ENCODE peak calls at places on chromosomes 12 and 14, in nine cellular contexts. U is coronary artery; R is CD4-positive, alpha-beta T cell; I is lung; Z is spleen; G is pancreas; E is lower leg skin; W is WTC11; C is mucosa of descending colon. K is an unnamed sample.

GRCh38 chr12:60451457-60451856 is 855.6 kb downstream of the SLC16A7 start:
- DNase-seq in U (no peak), R (no peak), I (no peak), Z (no peak), G (no peak), E (no peak), W (no peak), C (no peak), K (no peak)

GRCh38 chr14:99733221-99733550 is 49.1 kb downstream of the CYP46A1 start:
- DNase-seq in U (no peak), R (no peak), I (no peak), Z (no peak), G (no peak), E (no peak), W (no peak), C (no peak), K (no peak)

GRCh38 chr14:105090493-105091334 is 25.5 kb upstream of the GPR132 start:
- DNase-seq in U (peak; percentile 86), R (peak; percentile 74), I (peak; percentile 90), Z (peak; percentile 97), G (peak; percentile 80), E (peak; percentile 97), W (peak; percentile 95), C (peak; percentile 89), K (no peak)

GRCh38 chr14:103550451-103551337 is 11.8 kb downstream of the BAG5 start:
- DNase-seq in U (no peak), R (no peak), I (no peak), Z (peak; percentile 56), G (peak; percentile 12), E (peak; percentile 88), W (peak; percentile 11), C (no peak), K (no peak)

GRCh38 chr14:76085358-76085757 is 66.4 kb upstream of the GPATCH2L start:
- DNase-seq in U (no peak), R (no peak), I (no peak), Z (no peak), G (no peak), E (no peak), W (no peak), C (no peak), K (no peak)

GRCh38 chr14:33404054-33404453 is 465.4 kb downstream of the NPAS3 start:
- DNase-seq in U (no peak), R (no peak), I (no peak), Z (no peak), G (no peak), E (no peak), W (no peak), C (no peak), K (peak; percentile 89)

GRCh38 chr12:67420506-67420905 is 151.3 kb downstream of the CAND1 start:
- DNase-seq in U (no peak), R (no peak), I (no peak), Z (no peak), G (no peak), E (no peak), W (no peak), C (no peak), K (no peak)

GRCh38 chr12:74780458-74781241 is 243.0 kb downstream of the ATXN7L3B start:
- DNase-seq in U (no peak), R (no peak), I (no peak), Z (no peak), G (no peak), E (no peak), W (no peak), C (no peak), K (peak; percentile 55)

GRCh38 chr14:23119362-23120327 is 590 bp upstream of the CEBPE start:
- DNase-seq in U (no peak), R (peak; percentile 42), I (no peak), Z (peak; percentile 85), G (no peak), E (no peak), W (no peak), C (no peak), K (no peak)

GRCh38 chr14:101288436-101289229 is 272.7 kb upstream of the DIO3 start:
- DNase-seq in U (no peak), R (no peak), I (no peak), Z (no peak), G (no peak), E (no peak), W (no peak), C (no peak), K (no peak)

GRCh38 chr14:63051301-63051700 is 6.0 kb upstream of the KCNH5 start:
- DNase-seq in U (no peak), R (no peak), I (no peak), Z (no peak), G (no peak), E (no peak), W (no peak), C (no peak), K (no peak)

GRCh38 chr12:96047621-96048211 is 12.3 kb upstream of the LTA4H start:
- DNase-seq in U (no peak), R (no peak), I (peak; percentile 69), Z (no peak), G (peak; percentile 27), E (no peak), W (no peak), C (no peak), K (peak; percentile 37)

GRCh38 chr14:70032447-70032846 is 153.2 kb downstream of the SMOC1 start:
- DNase-seq in U (no peak), R (no peak), I (no peak), Z (no peak), G (no peak), E (no peak), W (peak; percentile 49), C (no peak), K (no peak)

GRCh38 chr14:56189306-56189705 is 71.1 kb downstream of the PELI2 start:
- DNase-seq in U (no peak), R (no peak), I (no peak), Z (no peak), G (no peak), E (no peak), W (no peak), C (no peak), K (peak; percentile 45)

GRCh38 chr14:64337901-64338615 is 43.9 kb upstream of the ESR2 start:
- DNase-seq in U (no peak), R (no peak), I (no peak), Z (peak; percentile 95), G (peak; percentile 54), E (peak; percentile 94), W (peak; percentile 86), C (no peak), K (peak; percentile 18)

GRCh38 chr14:37142835-37143499 is 29.4 kb downstream of the SLC25A21 start:
- DNase-seq in U (no peak), R (no peak), I (no peak), Z (no peak), G (no peak), E (no peak), W (no peak), C (no peak), K (peak; percentile 51)

GRCh38 chr14:76644875-76645518 is 116.3 kb upstream of the VASH1 start:
- DNase-seq in U (no peak), R (no peak), I (no peak), Z (no peak), G (peak; percentile 6), E (peak; percentile 76), W (peak; percentile 79), C (no peak), K (peak; percentile 4)

GRCh38 chr12:20220339-20220738 is 148.0 kb upstream of the PDE3A start:
- DNase-seq in U (no peak), R (no peak), I (no peak), Z (no peak), G (no peak), E (no peak), W (peak; percentile 14), C (no peak), K (peak; percentile 40)
- TF ChIP-seq CTCF in U (no peak), R (no peak), I (no peak), Z (no peak), G (no peak), E (no peak), W (no peak), C (no peak), K (peak; percentile 34)

DNA sequence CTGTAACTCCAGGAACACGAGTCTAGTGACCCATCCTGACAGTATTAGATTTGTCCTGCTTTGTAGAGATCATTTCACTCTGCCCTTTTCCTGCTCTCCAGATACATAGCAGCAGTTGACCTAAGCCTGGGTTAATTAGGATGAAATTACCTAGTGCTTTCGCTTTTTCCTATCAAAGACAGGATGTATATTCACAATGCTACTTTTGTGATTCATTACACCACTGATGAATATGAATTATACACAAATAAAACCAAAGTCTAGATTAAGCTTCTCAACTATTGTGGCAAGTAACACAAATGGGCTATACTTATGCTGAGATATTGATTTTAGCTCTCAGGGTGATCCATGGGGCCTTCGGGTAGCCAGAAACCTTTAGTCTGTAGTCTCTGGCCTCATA is 17.9 kb downstream of the CERS5 start:
- DNase-seq in U (no peak), R (no peak), I (no peak), Z (no peak), G (no peak), E (no peak), W (no peak), C (no peak), K (no peak)
- TF ChIP-seq CTCF in U (no peak), R (no peak), I (no peak), Z (no peak), G (no peak), E (no peak), W (no peak), C (no peak), K (no peak)

GRCh38 chr12:57175428-57176138 is 28.2 kb upstream of the LRP1-AS start:
- DNase-seq in U (peak; percentile 86), R (no peak), I (peak; percentile 76), Z (no peak), G (peak; percentile 43), E (peak; percentile 97), W (peak; percentile 95), C (peak; percentile 76), K (peak; percentile 69)
- TF ChIP-seq CTCF in U (peak; percentile 81), R (peak; percentile 53), I (peak; percentile 16), Z (peak; percentile 51), G (peak; percentile 44), E (no peak), W (peak; percentile 75), C (peak; percentile 35), K (peak; percentile 81)

DNA sequence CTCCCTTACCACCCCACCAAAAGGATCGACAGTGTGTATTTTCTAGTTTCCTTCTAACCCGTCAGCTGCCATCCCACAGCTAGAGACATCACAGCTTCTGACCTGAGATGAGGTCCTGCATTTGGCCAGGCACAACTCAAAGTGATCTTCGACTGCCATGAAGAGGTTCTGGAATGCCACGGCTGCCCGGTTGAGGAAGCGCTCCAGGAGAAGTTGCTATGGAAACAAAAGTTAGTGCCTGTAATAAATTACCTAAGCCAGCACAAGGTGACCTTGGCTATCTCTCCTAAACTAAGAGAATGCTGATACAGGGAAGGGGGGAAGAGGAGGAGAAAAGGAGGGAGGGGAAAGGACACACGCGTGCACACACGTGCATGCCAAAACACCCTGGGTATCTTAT is 18.2 kb downstream of the SPRING1 start:
- DNase-seq in U (no peak), R (no peak), I (no peak), Z (no peak), G (no peak), E (no peak), W (no peak), C (no peak), K (no peak)
- TF ChIP-seq CTCF in U (no peak), R (no peak), I (no peak), Z (no peak), G (no peak), E (no peak), W (no peak), C (no peak), K (no peak)